ENCODE peak calls at places on chromosomes 6 and 20, in five cellular contexts. P, A, W, C and D are unnamed samples. For H3K9me3 and H3K36me3, the result is how much of the 10 kb centered on the place peaks cover.

GRCh38 chr6:30599625-30600324 is 17.3 kb downstream of the PPP1R10 start:
- DNase-seq in P (no peak), A (no peak), W (no peak), C (no peak), D (no peak)

GRCh38 chr6:75794351-75794846 is 45.4 kb downstream of the MYO6 start:
- DNase-seq in P (no peak), A (no peak), W (no peak), C (no peak), D (no peak)

GRCh38 chr20:62787866-62788265 is 8.4 kb upstream of the MRGBP start:
- DNase-seq in P (no peak), A (no peak), W (no peak), C (no peak), D (peak)

GRCh38 chr6:33861722-33862121 is 57.9 kb upstream of the MLN start:
- DNase-seq in P (no peak), A (no peak), W (no peak), C (no peak), D (no peak)

GRCh38 chr20:982754-983153 is 19.4 kb downstream of the RSPO4 start:
- DNase-seq in P (no peak), A (no peak), W (no peak), C (no peak), D (no peak)

GRCh38 chr20:58695895-58696375 is 3.3 kb downstream of the NPEPL1 start:
- DNase-seq in P (no peak), A (no peak), W (no peak), C (no peak), D (no peak)

GRCh38 chr20:35146299-35146921 is 726 bp downstream of the EDEM2 start:
- DNase-seq in P (no peak), A (peak), W (no peak), C (no peak), D (peak)

GRCh38 chr6:82711992-82712788 is 348.6 kb downstream of the TPBG start:
- DNase-seq in P (no peak), A (no peak), W (no peak), C (no peak), D (no peak)

GRCh38 chr20:41462372-41463161 is 95.9 kb upstream of the EMILIN3 start:
- DNase-seq in P (no peak), A (no peak), W (no peak), C (no peak), D (no peak)
- H3K9me3 ChIP-seq in P (under half), A (under half), W (under half), C (under half), D (under half)

GRCh38 chr6:25972902-25973301 is 10.3 kb downstream of the TRIM38 start:
- DNase-seq in P (no peak), A (no peak), W (no peak), C (no peak), D (no peak)

GRCh38 chr6:25966707-25967106 is 4.1 kb downstream of the TRIM38 start:
- DNase-seq in P (no peak), A (no peak), W (no peak), C (no peak), D (no peak)

GRCh38 chr6:25972128-25972527 is 9.5 kb downstream of the TRIM38 start:
- DNase-seq in P (no peak), A (no peak), W (no peak), C (no peak), D (no peak)

GRCh38 chr6:25971187-25971811 is 8.7 kb downstream of the TRIM38 start:
- DNase-seq in P (no peak), A (peak), W (peak), C (peak), D (peak)

GRCh38 chr6:25968769-25969168 is 6.2 kb downstream of the TRIM38 start:
- DNase-seq in P (no peak), A (no peak), W (no peak), C (no peak), D (no peak)
- H3K36me3 ChIP-seq in P (half or more), A (under half), W (half or more), C (under half), D (under half)

GRCh38 chr20:23673209-23673608 is 15.6 kb downstream of the CST4 start:
- DNase-seq in P (no peak), A (no peak), W (no peak), C (no peak), D (no peak)
- H3K9me3 ChIP-seq in P (under half), A (under half), W (under half), C (under half), D (under half)

GRCh38 chr6:105359419-105360366 is 43.2 kb downstream of the PREP start:
- DNase-seq in P (no peak), A (no peak), W (no peak), C (no peak), D (peak)
- H3K36me3 ChIP-seq in P (under half), A (under half), W (under half), C (under half), D (under half)